ENCODE peak calls at places on chromosomes 1 and 21, in eight cellular contexts. O is mammary epithelial cell, R is PC-3, M is H9, S is neuronal stem cell, Z is keratinocyte, V is fibroblast of lung, K is NT2/D1. F is an unnamed sample.

GRCh38 chr21:28427356-28428022 is 565.2 kb downstream of the LTN1 start:
- DNase-seq in R (peak), Z (no peak), M (no peak), S (no peak), O (peak), V (peak), K (no peak), F (no peak)

GRCh38 chr1:198880397-198880796 is 241.6 kb downstream of the PTPRC start:
- DNase-seq in Z (no peak), V (peak), R (no peak), O (no peak), K (no peak), M (no peak), S (no peak), F (no peak)

GRCh38 chr1:147542549-147542857 is 1.2 kb downstream of the BCL9 start:
- DNase-seq in K (no peak), Z (no peak), V (peak), S (no peak), O (no peak), R (peak), M (no peak), F (no peak)

GRCh38 chr1:22801753-22802152 is 91.1 kb downstream of the EPHB2 start:
- DNase-seq in O (no peak), S (peak), Z (no peak), V (no peak), M (peak), K (no peak), R (no peak), F (no peak)

GRCh38 chr1:33365560-33365997 is 44.7 kb upstream of the A3GALT2 start:
- DNase-seq in V (peak), R (no peak), Z (no peak), K (no peak), S (no peak), M (no peak), O (no peak), F (no peak)

GRCh38 chr1:67213164-67213563 is 46.9 kb downstream of the IL23R start:
- DNase-seq in Z (no peak), K (peak), S (peak), M (peak), R (peak), V (peak), O (no peak), F (no peak)

GRCh38 chr1:182185822-182186756 is 124.6 kb upstream of the ZNF648 start:
- DNase-seq in O (peak), S (peak), V (peak), M (no peak), R (peak), Z (peak), K (peak), F (no peak)

GRCh38 chr1:64915381-64916274 is 50.7 kb downstream of the JAK1 start:
- DNase-seq in M (no peak), R (peak), Z (no peak), S (no peak), V (peak), K (no peak), O (peak), F (no peak)

GRCh38 chr1:23530089-23530749 is 814 bp downstream of the E2F2 start:
- DNase-seq in M (no peak), K (no peak), V (no peak), R (no peak), S (no peak), Z (no peak), O (no peak), F (no peak)

GRCh38 chr1:10599194-10599861 is 124.6 kb downstream of the PEX14 start:
- DNase-seq in V (peak), O (peak), R (peak), S (no peak), Z (peak), M (no peak), K (no peak), F (no peak)

GRCh38 chr1:211258310-211258755 is 833 bp upstream of the RCOR3 start:
- DNase-seq in O (peak), S (no peak), Z (no peak), K (peak), M (peak), R (peak), V (peak), F (peak)

GRCh38 chr1:16143566-16144324 is 12.1 kb downstream of the EPHA2 start:
- DNase-seq in V (no peak), R (peak), O (peak), S (no peak), M (no peak), K (no peak), Z (no peak), F (peak)

GRCh38 chr1:54611621-54612020 is 11.7 kb downstream of the FAM151A start:
- DNase-seq in K (no peak), S (no peak), M (no peak), Z (no peak), V (no peak), O (no peak), R (no peak), F (peak)

GRCh38 chr1:88029142-88029541 is 654.9 kb upstream of the PKN2 start:
- DNase-seq in O (no peak), K (peak), Z (no peak), S (no peak), M (no peak), R (no peak), V (peak), F (no peak)

GRCh38 chr21:39121600-39122355 is 61.5 kb downstream of the PSMG1 start:
- DNase-seq in M (no peak), S (no peak), K (no peak), V (no peak), Z (no peak), R (peak), O (peak), F (no peak)

GRCh38 chr1:33149453-33150190 is 32.2 kb downstream of the TRIM62 start:
- DNase-seq in O (no peak), Z (no peak), M (no peak), R (peak), S (no peak), V (no peak), K (no peak), F (no peak)

GRCh38 chr1:208177656-208178055 is 66.5 kb downstream of the PLXNA2 start:
- DNase-seq in M (peak), R (no peak), O (peak), K (peak), S (no peak), Z (no peak), V (no peak), F (no peak)

GRCh38 chr1:39816431-39817090 is 27.9 kb upstream of the BMP8B start:
- DNase-seq in V (peak), R (peak), M (peak), K (peak), O (peak), S (peak), Z (no peak), F (peak)

GRCh38 chr1:1324084-1324523 is 356 bp downstream of the INTS11 start:
- DNase-seq in O (no peak), S (no peak), R (no peak), V (no peak), M (no peak), Z (no peak), K (no peak), F (no peak)

GRCh38 chr1:59272507-59272906 is 24.4 kb upstream of the FGGY start:
- DNase-seq in M (no peak), O (peak), S (no peak), V (peak), K (no peak), R (peak), Z (no peak), F (no peak)

GRCh38 chr1:47682198-47682597 is 244.4 kb downstream of the FOXD2 start:
- DNase-seq in V (no peak), Z (no peak), O (no peak), R (no peak), S (no peak), K (no peak), M (peak), F (no peak)

GRCh38 chr1:193339396-193339795 is 153.0 kb upstream of the B3GALT2 start:
- DNase-seq in K (no peak), O (no peak), R (no peak), Z (no peak), M (no peak), S (no peak), V (no peak), F (no peak)

GRCh38 chr21:46150073-46150472 is 5.3 kb downstream of the FTCD start:
- DNase-seq in K (no peak), O (no peak), M (peak), S (no peak), V (no peak), R (no peak), Z (no peak), F (peak)

GRCh38 chr1:169890761-169891538 is 2.7 kb downstream of the SCYL3 start:
- DNase-seq in K (no peak), O (peak), R (peak), V (no peak), S (no peak), M (no peak), Z (no peak), F (no peak)

GRCh38 chr1:156356262-156356874 is 12.6 kb upstream of the RHBG start:
- DNase-seq in O (no peak), Z (no peak), M (no peak), S (no peak), V (no peak), R (no peak), K (no peak), F (no peak)

GRCh38 chr1:224615861-224616760 is at the start of gene CNIH3:
- DNase-seq in Z (no peak), K (peak), M (peak), V (peak), R (peak), O (peak), S (peak), F (peak)

GRCh38 chr1:153610334-153611023 is 2.5 kb downstream of the S100A16 start:
- DNase-seq in V (no peak), Z (no peak), R (peak), O (peak), K (no peak), M (no peak), S (no peak), F (peak)

GRCh38 chr1:169696273-169697100 is 14.9 kb downstream of the SELL start:
- DNase-seq in O (no peak), M (no peak), V (no peak), R (peak), Z (no peak), S (no peak), K (no peak), F (no peak)

GRCh38 chr1:231418741-231419107 is 3.4 kb downstream of the EGLN1 start:
- DNase-seq in K (no peak), V (no peak), O (no peak), S (no peak), Z (no peak), M (no peak), R (no peak), F (peak)
- H3K9ac ChIP-seq in K (no peak), V (no peak), O (peak), S (no peak), Z (peak), M (no peak), R (peak), F (peak)

GRCh38 chr1:117540532-117540931 is 65.3 kb upstream of the TENT5C start:
- DNase-seq in M (no peak), R (no peak), K (no peak), Z (no peak), O (no peak), V (no peak), S (no peak), F (no peak)
- H3K9ac ChIP-seq in M (no peak), R (no peak), K (no peak), Z (no peak), O (no peak), V (no peak), S (no peak), F (no peak)

DNA sequence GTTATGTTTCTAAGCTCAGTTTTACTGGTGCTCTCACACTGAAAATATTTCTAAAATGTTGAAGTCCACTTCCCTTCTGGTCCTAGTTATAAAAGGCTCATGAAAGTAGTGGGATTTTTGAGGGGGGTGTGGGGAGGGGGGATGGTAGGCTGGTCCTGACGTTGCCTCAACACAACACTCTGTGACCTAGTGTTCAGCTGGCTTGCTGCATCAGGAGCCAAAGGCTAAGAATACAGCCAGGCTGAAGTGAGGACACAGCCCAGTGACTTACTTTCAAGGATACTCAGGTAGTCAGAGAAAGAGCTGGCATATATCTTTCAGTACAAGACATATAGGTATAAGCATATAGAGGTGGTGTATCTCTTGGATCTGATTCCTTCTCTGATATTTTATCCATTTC is 151.9 kb upstream of the C8B start:
- DNase-seq in Z (no peak), K (no peak), V (no peak), S (no peak), R (no peak), O (no peak), M (no peak), F (no peak)
- H3K9ac ChIP-seq in Z (no peak), K (no peak), V (no peak), S (no peak), R (no peak), O (no peak), M (no peak), F (no peak)

GRCh38 chr21:37342046-37342632 is 24.4 kb upstream of the DYRK1A start:
- DNase-seq in V (no peak), K (no peak), M (no peak), Z (no peak), S (no peak), O (no peak), R (peak), F (no peak)

GRCh38 chr21:37339527-37339889 is 27.1 kb upstream of the DYRK1A start:
- DNase-seq in O (no peak), Z (no peak), S (no peak), M (no peak), R (no peak), K (no peak), V (peak), F (no peak)

GRCh38 chr21:37338671-37339526 is 27.7 kb upstream of the DYRK1A start:
- DNase-seq in S (no peak), R (peak), O (peak), M (no peak), K (no peak), Z (peak), V (peak), F (peak)

GRCh38 chr21:37337831-37338230 is 28.7 kb upstream of the DYRK1A start:
- DNase-seq in K (no peak), M (no peak), Z (no peak), R (no peak), O (no peak), S (no peak), V (no peak), F (no peak)

GRCh38 chr21:37341254-37341960 is 25.2 kb upstream of the DYRK1A start:
- DNase-seq in S (no peak), O (peak), M (no peak), K (no peak), V (no peak), R (peak), Z (no peak), F (no peak)
- H3K9ac ChIP-seq in S (no peak), O (no peak), M (no peak), K (no peak), V (no peak), R (peak), Z (peak), F (no peak)

GRCh38 chr1:118982816-118983557 is 5.2 kb downstream of the TBX15 start:
- DNase-seq in R (no peak), S (no peak), O (no peak), Z (no peak), V (no peak), M (no peak), K (no peak), F (no peak)
- H3K9ac ChIP-seq in R (no peak), S (no peak), O (no peak), Z (no peak), V (no peak), M (no peak), K (no peak), F (no peak)

F was measured in kidney.